ENCODE peak calls at places on chromosomes 16 and 17, in four cellular contexts. U is HT1080, V is K562, K is BE2C. G is an unnamed sample.
A peak's percentile ranks its signal among the peaks of the same experiment; 100 is the strongest.

GRCh38 chr17:44095647-44096496 is 25.3 kb downstream of the G6PC3 start:
- DNase-seq in U (peak; percentile 96), V (peak; percentile 93), K (peak; percentile 84), G (no peak)

GRCh38 chr16:3095869-3096268 is 3.2 kb downstream of the ZSCAN10 start:
- DNase-seq in U (no peak), V (peak; percentile 54), K (no peak), G (peak; percentile 48)

GRCh38 chr17:74746922-74747321 is 1.5 kb upstream of the NHERF1 start:
- DNase-seq in U (no peak), V (peak; percentile 89), K (no peak), G (no peak)

GRCh38 chr17:78116411-78116810 is 12.1 kb downstream of the TMC6 start:
- DNase-seq in U (no peak), V (peak; percentile 2), K (no peak), G (no peak)

GRCh38 chr16:57624806-57625500 is 3.5 kb upstream of the ADGRG1 start:
- DNase-seq in U (no peak), V (no peak), K (no peak), G (no peak)

GRCh38 chr17:42760652-42761581 is at the start of gene RAMP2:
- DNase-seq in U (no peak), V (no peak), K (peak; percentile 51), G (no peak)

GRCh38 chr16:29858974-29859373 is 4.1 kb downstream of the CDIPT start:
- DNase-seq in U (no peak), V (no peak), K (no peak), G (no peak)

GRCh38 chr17:33292184-33292980 is 713 bp downstream of the ASIC2 start:
- DNase-seq in U (no peak), V (peak; percentile 11), K (peak; percentile 52), G (no peak)

GRCh38 chr16:57113664-57114063 is 21.3 kb downstream of the CPNE2 start:
- DNase-seq in U (no peak), V (no peak), K (no peak), G (no peak)

GRCh38 chr16:17269434-17269833 is 201.3 kb downstream of the XYLT1 start:
- DNase-seq in U (no peak), V (no peak), K (no peak), G (no peak)

GRCh38 chr17:83198366-83199341 is 119.2 kb downstream of the METRNL start:
- DNase-seq in U (no peak), V (no peak), K (peak; percentile 4), G (no peak)

GRCh38 chr17:62965149-62965648 is 836 bp upstream of the TANC2 start:
- DNase-seq in U (no peak), V (no peak), K (no peak), G (peak; percentile 20)

GRCh38 chr17:4604111-4604644 is 19.8 kb downstream of the SMTNL2 start:
- DNase-seq in U (peak; percentile 22), V (peak; percentile 33), K (peak; percentile 89), G (no peak)

GRCh38 chr16:11101695-11102522 is 154.1 kb downstream of the SOCS1 start:
- DNase-seq in U (no peak), V (peak; percentile 73), K (no peak), G (no peak)

GRCh38 chr17:57561072-57561861 is 183.8 kb downstream of the CCDC182 start:
- DNase-seq in U (no peak), V (no peak), K (no peak), G (no peak)

GRCh38 chr16:67993207-67994036 is 5.9 kb downstream of the DPEP2 start:
- DNase-seq in U (peak; percentile 65), V (peak; percentile 94), K (peak; percentile 83), G (peak; percentile 71)

GRCh38 chr17:56592487-56593072 is 919 bp upstream of the NOG start:
- DNase-seq in U (peak; percentile 72), V (peak; percentile 52), K (peak; percentile 67), G (peak; percentile 58)

GRCh38 chr16:49530396-49530795 is 156.8 kb downstream of the C16orf78 start:
- DNase-seq in U (no peak), V (no peak), K (no peak), G (no peak)

GRCh38 chr17:16273499-16273898 is 56.5 kb downstream of the PIGL start:
- DNase-seq in U (peak; percentile 87), V (peak; percentile 55), K (no peak), G (no peak)

GRCh38 chr17:39960406-39961053 is 2.3 kb upstream of the GSDMA start:
- DNase-seq in U (no peak), V (no peak), K (no peak), G (no peak)

GRCh38 chr17:13598353-13599167 is 3.2 kb downstream of the HS3ST3A1 start:
- DNase-seq in U (no peak), V (no peak), K (no peak), G (no peak)

GRCh38 chr17:39200957-39201510 is 951 bp downstream of the RPL19 start:
- DNase-seq in U (no peak), V (peak; percentile 32), K (no peak), G (no peak)

GRCh38 chr17:37450090-37450489 is 39.6 kb upstream of the DUSP14 start:
- DNase-seq in U (no peak), V (no peak), K (no peak), G (no peak)

GRCh38 chr17:38796451-38796850 is 2.9 kb downstream of the PIP4K2B start:
- DNase-seq in U (no peak), V (no peak), K (no peak), G (no peak)